ENCODE peak calls at places on chromosomes 2 and 18, in five cellular contexts. O, N, W, S and J are unnamed samples.

GRCh38 chr18:34631567-34631966 is 78.5 kb upstream of the DTNA start:
- DNase-seq in S (no peak), W (no peak), N (no peak), O (no peak), J (no peak)

GRCh38 chr2:232761301-232761907 is 15.0 kb downstream of the KCNJ13 start:
- DNase-seq in O (no peak), S (peak; percentile 57), N (peak; percentile 57), W (peak; percentile 78), J (peak; percentile 55)

GRCh38 chr18:48818329-48819254 is 132.2 kb downstream of the SMAD7 start:
- DNase-seq in N (no peak), O (no peak), W (no peak), S (no peak), J (no peak)

GRCh38 chr2:105254520-105255210 is 13.1 kb downstream of the GPR45 start:
- DNase-seq in N (no peak), W (no peak), S (no peak), O (no peak), J (no peak)

GRCh38 chr18:74116628-74117554 is 30.7 kb downstream of the FBXO15 start:
- DNase-seq in S (peak; percentile 41), O (no peak), W (peak; percentile 74), N (peak; percentile 47), J (peak; percentile 69)

GRCh38 chr2:63023444-63023843 is 27.2 kb upstream of the OTX1 start:
- DNase-seq in N (peak; percentile 52), O (no peak), W (peak; percentile 72), S (peak; percentile 39), J (peak; percentile 57)

GRCh38 chr2:240893363-240893828 is 2.6 kb downstream of the MAB21L4 start:
- DNase-seq in W (no peak), O (no peak), S (peak; percentile 39), N (no peak), J (no peak)

GRCh38 chr2:72148391-72148974 is 821 bp upstream of the CYP26B1 start:
- DNase-seq in O (no peak), N (no peak), S (no peak), W (no peak), J (peak; percentile 23)

GRCh38 chr2:121881038-121881437 is 125.6 kb downstream of the TSN start:
- DNase-seq in W (no peak), S (no peak), O (no peak), N (no peak), J (no peak)

GRCh38 chr2:241940329-241940728 is 70.8 kb downstream of the RTP5 start:
- DNase-seq in S (no peak), O (no peak), W (peak; percentile 30), N (no peak), J (no peak)

GRCh38 chr2:26184555-26185303 is 11.8 kb downstream of the GAREM2 start:
- DNase-seq in W (peak; percentile 88), S (peak; percentile 79), N (peak; percentile 86), O (peak; percentile 7), J (peak; percentile 88)

GRCh38 chr2:113930448-113930847 is 40.6 kb downstream of the ACTR3 start:
- DNase-seq in S (no peak), N (no peak), O (peak; percentile 2), W (peak; percentile 24), J (peak; percentile 28)

GRCh38 chr2:241924069-241924908 is 54.8 kb downstream of the RTP5 start:
- DNase-seq in O (no peak), S (no peak), W (peak; percentile 13), N (no peak), J (no peak)

GRCh38 chr2:235378261-235378660 is 115.6 kb upstream of the AGAP1 start:
- DNase-seq in W (peak; percentile 15), S (peak; percentile 61), O (no peak), N (no peak), J (peak; percentile 47)

GRCh38 chr2:156890498-156891148 is 366.9 kb upstream of the GALNT5 start:
- DNase-seq in W (peak; percentile 53), S (no peak), N (no peak), O (no peak), J (no peak)

GRCh38 chr2:205868054-205868453 is 185.8 kb downstream of the NRP2 start:
- DNase-seq in O (no peak), S (no peak), N (no peak), W (no peak), J (no peak)

GRCh38 chr18:34159691-34160185 is 65.0 kb downstream of the NOL4 start:
- DNase-seq in S (no peak), N (no peak), O (no peak), W (no peak), J (no peak)

GRCh38 chr2:135607561-135607960 is 76.3 kb downstream of the R3HDM1 start:
- DNase-seq in N (peak; percentile 11), S (no peak), O (no peak), W (peak; percentile 72), J (peak; percentile 56)

GRCh38 chr2:228689049-228689448 is 507.6 kb upstream of the SPHKAP start:
- DNase-seq in S (no peak), N (peak; percentile 39), W (peak; percentile 40), O (no peak), J (peak; percentile 36)

GRCh38 chr2:181046833-181047232 is 66.4 kb downstream of the UBE2E3 start:
- DNase-seq in S (no peak), O (no peak), N (no peak), W (no peak), J (no peak)

GRCh38 chr2:157328133-157328532 is 2.5 kb upstream of the ERMN start:
- DNase-seq in N (peak; percentile 36), S (no peak), O (no peak), W (no peak), J (no peak)

GRCh38 chr2:17306706-17307105 is 211.5 kb downstream of the RAD51AP2 start:
- DNase-seq in N (peak; percentile 27), S (no peak), W (peak; percentile 60), O (no peak), J (no peak)

GRCh38 chr2:188475945-188476344 is 184.3 kb downstream of the GULP1 start:
- DNase-seq in S (no peak), N (no peak), O (no peak), W (peak; percentile 80), J (peak; percentile 15)

GRCh38 chr2:43178602-43179542 is 47.5 kb downstream of the ZFP36L2 start:
- DNase-seq in W (peak; percentile 89), S (peak; percentile 78), O (no peak), N (peak; percentile 92), J (peak; percentile 93)

GRCh38 chr2:46816846-46817726 is 98.5 kb downstream of the MCFD2 start:
- DNase-seq in S (no peak), N (no peak), W (no peak), O (no peak), J (no peak)

GRCh38 chr18:32439802-32440201 is 30.9 kb downstream of the GAREM1 start:
- DNase-seq in O (no peak), N (no peak), W (no peak), S (peak; percentile 30), J (no peak)

GRCh38 chr18:69866250-69866649 is 81.4 kb downstream of the CD226 start:
- DNase-seq in S (no peak), O (no peak), W (no peak), N (no peak), J (no peak)

GRCh38 chr2:191385416-191386160 is 140.4 kb downstream of the MYO1B start:
- DNase-seq in S (no peak), O (no peak), N (no peak), W (no peak), J (no peak)

GRCh38 chr2:48306409-48307284 is 223.3 kb upstream of the STON1 start:
- DNase-seq in O (peak; percentile 28), W (peak; percentile 18), N (peak; percentile 74), S (no peak), J (peak; percentile 86)

GRCh38 chr2:45960057-45960863 is 308.8 kb downstream of the PRKCE start:
- DNase-seq in O (no peak), N (no peak), S (peak; percentile 56), W (no peak), J (no peak)

GRCh38 chr2:230225486-230225885 is at the start of gene SP140:
- DNase-seq in N (no peak), W (no peak), S (no peak), O (no peak), J (no peak)
- TF ChIP-seq CTCF in N (no peak), W (no peak), S (no peak), O (no peak), J (no peak)

DNA sequence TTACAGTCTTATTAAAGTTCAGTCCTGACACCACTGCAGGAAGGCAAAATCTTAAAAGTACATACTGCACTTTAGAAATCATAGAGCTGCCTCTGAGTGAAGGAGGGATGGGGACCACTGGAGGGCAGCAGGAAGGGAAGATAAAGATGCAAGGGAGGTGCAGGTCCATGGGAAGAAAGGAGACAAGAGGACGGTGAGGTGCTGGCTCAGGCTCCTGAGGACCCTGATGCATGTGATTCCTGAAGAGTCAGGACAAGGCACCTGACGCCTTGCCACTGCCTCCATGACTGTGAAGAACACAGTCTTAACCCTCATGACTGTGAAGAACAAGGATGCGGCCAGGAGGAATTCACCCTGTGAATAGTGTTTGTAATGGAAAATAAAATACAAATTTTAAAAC is 116.2 kb upstream of the NPAS2 start:
- DNase-seq in O (no peak), S (no peak), N (no peak), W (no peak), J (no peak)
- TF ChIP-seq CTCF in O (no peak), S (no peak), N (no peak), W (no peak), J (no peak)

GRCh38 chr2:234271342-234271741 is 220.8 kb downstream of the SPP2 start:
- DNase-seq in O (no peak), N (no peak), W (no peak), S (no peak), J (no peak)
- TF ChIP-seq CTCF in O (no peak), N (no peak), W (peak; percentile 21), S (no peak), J (no peak)

GRCh38 chr2:187442378-187442777 is 5.7 kb downstream of the CALCRL start:
- DNase-seq in S (no peak), N (no peak), O (no peak), W (no peak), J (peak; percentile 26)
- TF ChIP-seq CTCF in S (peak; percentile 29), N (peak; percentile 10), O (no peak), W (peak; percentile 28), J (peak; percentile 15)

DNA sequence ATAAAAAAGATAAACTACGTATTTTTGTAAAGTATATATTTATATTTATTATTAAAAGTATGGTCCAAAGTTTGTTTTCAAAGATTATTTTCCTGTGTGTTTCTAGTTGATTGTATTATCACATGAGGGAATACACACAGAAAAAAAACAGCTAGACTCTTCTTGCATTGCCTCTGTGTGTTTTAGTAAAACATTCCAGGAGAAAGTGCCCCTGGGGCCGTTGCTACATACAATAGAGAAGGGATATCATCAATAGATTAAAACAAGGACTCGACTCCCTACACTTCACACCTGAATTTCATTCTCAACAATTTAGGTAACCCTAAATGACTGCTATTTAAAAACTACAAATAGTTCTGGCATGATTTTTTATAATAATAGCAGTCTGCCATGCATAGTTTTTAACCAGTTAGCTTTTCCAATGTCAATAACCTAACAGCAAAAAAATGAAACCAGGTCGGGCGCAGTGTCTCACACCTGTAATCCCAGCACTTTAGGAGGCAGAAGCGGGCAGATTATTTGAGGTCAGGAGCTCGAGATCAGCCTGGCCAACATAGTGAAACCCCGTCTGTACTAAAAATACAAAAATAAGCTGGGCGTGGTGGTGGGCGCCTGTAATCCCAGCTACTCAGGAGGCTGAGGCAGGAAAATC is 171.3 kb downstream of the DNAH6 start:
- DNase-seq in N (no peak), O (no peak), W (no peak), S (no peak), J (no peak)
- TF ChIP-seq CTCF in N (no peak), O (no peak), W (no peak), S (no peak), J (no peak)

GRCh38 chr2:84905181-84906107 is at the start of gene TMSB10:
- DNase-seq in S (peak; percentile 92), N (peak; percentile 86), O (no peak), W (peak; percentile 87), J (peak; percentile 93)
- TF ChIP-seq CTCF in S (no peak), N (no peak), O (no peak), W (no peak), J (no peak)